ENCODE peak calls at places on chromosomes 3 and 15, in nine cellular contexts. One of them, this sample, is unnamed.

GRCh38 chr15:82047493-82048446 is 2.0 kb upstream of the MEX3B start:
- DNase-seq in NCI-H1694: no peak
- DNase-seq in NCI-H1092: peak; percentile 70
- DNase-seq in D341Med: no peak
- DNase-seq in activated B cell treated with CpG ODN at 0.5 μM for 24 hours: no peak
- DNase-seq in MCF 10A: no peak
- DNase-seq in NB4: no peak
- DNase-seq in progenitor cell of endocrine pancreas: no peak
- DNase-seq in choroid plexus epithelial cell: peak; percentile 35
- DNase-seq in this sample: peak; percentile 43

GRCh38 chr3:171811059-171811912 is 1.0 kb upstream of the PLD1 start:
- DNase-seq in NCI-H1694: no peak
- DNase-seq in NCI-H1092: no peak
- DNase-seq in D341Med: no peak
- DNase-seq in activated B cell treated with CpG ODN at 0.5 μM for 24 hours: no peak
- DNase-seq in MCF 10A: peak; percentile 97
- DNase-seq in NB4: peak; percentile 93
- DNase-seq in progenitor cell of endocrine pancreas: no peak
- DNase-seq in choroid plexus epithelial cell: peak; percentile 99
- DNase-seq in this sample: peak; percentile 98

GRCh38 chr15:77518458-77518857 is 97.8 kb downstream of the HMG20A start:
- DNase-seq in NCI-H1694: no peak
- DNase-seq in NCI-H1092: no peak
- DNase-seq in D341Med: no peak
- DNase-seq in activated B cell treated with CpG ODN at 0.5 μM for 24 hours: no peak
- DNase-seq in MCF 10A: no peak
- DNase-seq in NB4: no peak
- DNase-seq in progenitor cell of endocrine pancreas: no peak
- DNase-seq in choroid plexus epithelial cell: no peak
- DNase-seq in this sample: no peak

GRCh38 chr3:70861855-70862254 is 549.4 kb upstream of the MDFIC2 start:
- DNase-seq in NCI-H1694: no peak
- DNase-seq in NCI-H1092: no peak
- DNase-seq in D341Med: no peak
- DNase-seq in activated B cell treated with CpG ODN at 0.5 μM for 24 hours: no peak
- DNase-seq in MCF 10A: peak; percentile 24
- DNase-seq in NB4: no peak
- DNase-seq in progenitor cell of endocrine pancreas: no peak
- DNase-seq in choroid plexus epithelial cell: peak; percentile 67
- DNase-seq in this sample: peak; percentile 88

GRCh38 chr3:116288480-116288879 is 156.8 kb downstream of the LSAMP start:
- DNase-seq in NCI-H1694: no peak
- DNase-seq in NCI-H1092: no peak
- DNase-seq in D341Med: no peak
- DNase-seq in activated B cell treated with CpG ODN at 0.5 μM for 24 hours: no peak
- DNase-seq in MCF 10A: no peak
- DNase-seq in NB4: no peak
- DNase-seq in progenitor cell of endocrine pancreas: no peak
- DNase-seq in choroid plexus epithelial cell: no peak
- DNase-seq in this sample: no peak

GRCh38 chr3:175426805-175427204 is 567.7 kb downstream of the NAALADL2 start:
- DNase-seq in NCI-H1694: no peak
- DNase-seq in NCI-H1092: no peak
- DNase-seq in D341Med: no peak
- DNase-seq in activated B cell treated with CpG ODN at 0.5 μM for 24 hours: no peak
- DNase-seq in MCF 10A: peak; percentile 17
- DNase-seq in NB4: no peak
- DNase-seq in progenitor cell of endocrine pancreas: no peak
- DNase-seq in choroid plexus epithelial cell: no peak
- DNase-seq in this sample: peak; percentile 64

GRCh38 chr3:194586839-194587238 is 46.4 kb downstream of the TMEM44 start:
- DNase-seq in NCI-H1694: no peak
- DNase-seq in NCI-H1092: no peak
- DNase-seq in D341Med: no peak
- DNase-seq in activated B cell treated with CpG ODN at 0.5 μM for 24 hours: no peak
- DNase-seq in MCF 10A: no peak
- DNase-seq in NB4: no peak
- DNase-seq in progenitor cell of endocrine pancreas: no peak
- DNase-seq in choroid plexus epithelial cell: peak; percentile 71
- DNase-seq in this sample: peak; percentile 72

GRCh38 chr15:42591238-42591936 is 16.0 kb downstream of the STARD9 start:
- DNase-seq in NCI-H1694: no peak
- DNase-seq in NCI-H1092: no peak
- DNase-seq in D341Med: no peak
- DNase-seq in activated B cell treated with CpG ODN at 0.5 μM for 24 hours: no peak
- DNase-seq in MCF 10A: peak; percentile 28
- DNase-seq in NB4: peak; percentile 32
- DNase-seq in progenitor cell of endocrine pancreas: no peak
- DNase-seq in choroid plexus epithelial cell: peak; percentile 71
- DNase-seq in this sample: peak; percentile 31

GRCh38 chr3:50515565-50516047 is 12.2 kb upstream of the CACNA2D2 start:
- DNase-seq in NCI-H1694: no peak
- DNase-seq in NCI-H1092: no peak
- DNase-seq in D341Med: peak; percentile 59
- DNase-seq in activated B cell treated with CpG ODN at 0.5 μM for 24 hours: peak; percentile 29
- DNase-seq in MCF 10A: no peak
- DNase-seq in NB4: peak; percentile 28
- DNase-seq in progenitor cell of endocrine pancreas: no peak
- DNase-seq in choroid plexus epithelial cell: peak; percentile 32
- DNase-seq in this sample: no peak

GRCh38 chr3:120039642-120040610 is 54.3 kb downstream of the GSK3B start:
- DNase-seq in NCI-H1694: no peak
- DNase-seq in NCI-H1092: no peak
- DNase-seq in D341Med: peak; percentile 38
- DNase-seq in activated B cell treated with CpG ODN at 0.5 μM for 24 hours: no peak
- DNase-seq in MCF 10A: peak; percentile 5
- DNase-seq in NB4: peak; percentile 36
- DNase-seq in progenitor cell of endocrine pancreas: no peak
- DNase-seq in choroid plexus epithelial cell: no peak
- DNase-seq in this sample: no peak

GRCh38 chr15:45714501-45715488 is 80.0 kb downstream of the SQOR start:
- DNase-seq in NCI-H1694: peak; percentile 34
- DNase-seq in NCI-H1092: peak; percentile 46
- DNase-seq in D341Med: peak; percentile 76
- DNase-seq in activated B cell treated with CpG ODN at 0.5 μM for 24 hours: no peak
- DNase-seq in MCF 10A: peak; percentile 75
- DNase-seq in NB4: peak; percentile 72
- DNase-seq in progenitor cell of endocrine pancreas: peak; percentile 43
- DNase-seq in choroid plexus epithelial cell: peak; percentile 91
- DNase-seq in this sample: peak; percentile 52

GRCh38 chr15:55526559-55527036 is 18.6 kb upstream of the DNAAF4 start:
- DNase-seq in NCI-H1694: no peak
- DNase-seq in NCI-H1092: peak; percentile 4
- DNase-seq in D341Med: peak; percentile 79
- DNase-seq in activated B cell treated with CpG ODN at 0.5 μM for 24 hours: no peak
- DNase-seq in MCF 10A: peak; percentile 56
- DNase-seq in NB4: peak; percentile 72
- DNase-seq in progenitor cell of endocrine pancreas: no peak
- DNase-seq in choroid plexus epithelial cell: peak; percentile 85
- DNase-seq in this sample: peak; percentile 55

GRCh38 chr3:20324664-20325478 is 138.9 kb upstream of the SGO1 start:
- DNase-seq in NCI-H1694: no peak
- DNase-seq in NCI-H1092: no peak
- DNase-seq in D341Med: no peak
- DNase-seq in activated B cell treated with CpG ODN at 0.5 μM for 24 hours: no peak
- DNase-seq in MCF 10A: peak; percentile 2
- DNase-seq in NB4: peak; percentile 12
- DNase-seq in progenitor cell of endocrine pancreas: no peak
- DNase-seq in choroid plexus epithelial cell: no peak
- DNase-seq in this sample: no peak

GRCh38 chr3:129389572-129389937 is 38.9 kb downstream of the EFCAB12 start:
- DNase-seq in NCI-H1694: no peak
- DNase-seq in NCI-H1092: no peak
- DNase-seq in D341Med: no peak
- DNase-seq in activated B cell treated with CpG ODN at 0.5 μM for 24 hours: no peak
- DNase-seq in MCF 10A: no peak
- DNase-seq in NB4: no peak
- DNase-seq in progenitor cell of endocrine pancreas: no peak
- DNase-seq in choroid plexus epithelial cell: no peak
- DNase-seq in this sample: no peak

GRCh38 chr3:142976621-142977398 is 13.3 kb upstream of the PAQR9 start:
- DNase-seq in NCI-H1694: no peak
- DNase-seq in NCI-H1092: no peak
- DNase-seq in D341Med: no peak
- DNase-seq in activated B cell treated with CpG ODN at 0.5 μM for 24 hours: no peak
- DNase-seq in MCF 10A: peak; percentile 92
- DNase-seq in NB4: peak; percentile 76
- DNase-seq in progenitor cell of endocrine pancreas: no peak
- DNase-seq in choroid plexus epithelial cell: peak; percentile 95
- DNase-seq in this sample: peak; percentile 93

GRCh38 chr15:32849769-32850668 is 132.2 kb downstream of the GREM1 start:
- DNase-seq in NCI-H1694: no peak
- DNase-seq in NCI-H1092: no peak
- DNase-seq in D341Med: no peak
- DNase-seq in activated B cell treated with CpG ODN at 0.5 μM for 24 hours: no peak
- DNase-seq in MCF 10A: peak; percentile 86
- DNase-seq in NB4: peak; percentile 36
- DNase-seq in progenitor cell of endocrine pancreas: no peak
- DNase-seq in choroid plexus epithelial cell: peak; percentile 98
- DNase-seq in this sample: peak; percentile 99

GRCh38 chr15:58521293-58521991 is 89.7 kb downstream of the LIPC start:
- DNase-seq in NCI-H1694: no peak
- DNase-seq in NCI-H1092: no peak
- DNase-seq in D341Med: no peak
- DNase-seq in activated B cell treated with CpG ODN at 0.5 μM for 24 hours: no peak
- DNase-seq in MCF 10A: peak; percentile 35
- DNase-seq in NB4: peak; percentile 98
- DNase-seq in progenitor cell of endocrine pancreas: no peak
- DNase-seq in choroid plexus epithelial cell: peak; percentile 78
- DNase-seq in this sample: peak; percentile 100

GRCh38 chr3:41277790-41278465 is 78.6 kb downstream of the CTNNB1 start:
- DNase-seq in NCI-H1694: no peak
- DNase-seq in NCI-H1092: no peak
- DNase-seq in D341Med: no peak
- DNase-seq in activated B cell treated with CpG ODN at 0.5 μM for 24 hours: no peak
- DNase-seq in MCF 10A: no peak
- DNase-seq in NB4: no peak
- DNase-seq in progenitor cell of endocrine pancreas: no peak
- DNase-seq in choroid plexus epithelial cell: no peak
- DNase-seq in this sample: no peak

GRCh38 chr3:72892870-72893269 is 5.0 kb downstream of the GXYLT2 start:
- DNase-seq in NCI-H1694: no peak
- DNase-seq in NCI-H1092: peak; percentile 27
- DNase-seq in D341Med: no peak
- DNase-seq in activated B cell treated with CpG ODN at 0.5 μM for 24 hours: no peak
- DNase-seq in MCF 10A: peak; percentile 20
- DNase-seq in NB4: peak; percentile 37
- DNase-seq in progenitor cell of endocrine pancreas: no peak
- DNase-seq in choroid plexus epithelial cell: peak; percentile 30
- DNase-seq in this sample: no peak

GRCh38 chr3:195700319-195700718 is 20.5 kb upstream of the MUC20 start:
- DNase-seq in NCI-H1694: no peak
- DNase-seq in NCI-H1092: no peak
- DNase-seq in D341Med: no peak
- DNase-seq in activated B cell treated with CpG ODN at 0.5 μM for 24 hours: no peak
- DNase-seq in MCF 10A: no peak
- DNase-seq in NB4: no peak
- DNase-seq in progenitor cell of endocrine pancreas: no peak
- DNase-seq in choroid plexus epithelial cell: no peak
- DNase-seq in this sample: no peak

GRCh38 chr3:186523022-186523421 is 21.2 kb downstream of the CRYGS start:
- DNase-seq in NCI-H1694: no peak
- DNase-seq in NCI-H1092: no peak
- DNase-seq in D341Med: no peak
- DNase-seq in activated B cell treated with CpG ODN at 0.5 μM for 24 hours: no peak
- DNase-seq in MCF 10A: no peak
- DNase-seq in NB4: no peak
- DNase-seq in progenitor cell of endocrine pancreas: no peak
- DNase-seq in choroid plexus epithelial cell: no peak
- DNase-seq in this sample: no peak

GRCh38 chr3:177341766-177342165 is 144.5 kb upstream of the TBL1XR1 start:
- DNase-seq in NCI-H1694: no peak
- DNase-seq in NCI-H1092: no peak
- DNase-seq in D341Med: no peak
- DNase-seq in activated B cell treated with CpG ODN at 0.5 μM for 24 hours: no peak
- DNase-seq in MCF 10A: no peak
- DNase-seq in NB4: no peak
- DNase-seq in progenitor cell of endocrine pancreas: no peak
- DNase-seq in choroid plexus epithelial cell: no peak
- DNase-seq in this sample: no peak

GRCh38 chr15:101250931-101251829 is 668 bp downstream of the CHSY1 start:
- DNase-seq in NCI-H1694: no peak
- DNase-seq in NCI-H1092: no peak
- DNase-seq in D341Med: peak; percentile 85
- DNase-seq in activated B cell treated with CpG ODN at 0.5 μM for 24 hours: peak; percentile 31
- DNase-seq in MCF 10A: peak; percentile 52
- DNase-seq in NB4: no peak
- DNase-seq in progenitor cell of endocrine pancreas: peak; percentile 49
- DNase-seq in choroid plexus epithelial cell: peak; percentile 44
- DNase-seq in this sample: no peak

GRCh38 chr15:73367624-73368300 is 996 bp downstream of the HCN4 start:
- DNase-seq in NCI-H1694: no peak
- DNase-seq in NCI-H1092: no peak
- DNase-seq in D341Med: peak; percentile 62
- DNase-seq in activated B cell treated with CpG ODN at 0.5 μM for 24 hours: no peak
- DNase-seq in MCF 10A: no peak
- DNase-seq in NB4: no peak
- DNase-seq in progenitor cell of endocrine pancreas: peak; percentile 19
- DNase-seq in choroid plexus epithelial cell: no peak
- DNase-seq in this sample: no peak

GRCh38 chr15:92638291-92638708 is 17.3 kb downstream of the FAM174B start:
- DNase-seq in NCI-H1694: peak; percentile 12
- DNase-seq in NCI-H1092: peak; percentile 83
- DNase-seq in D341Med: no peak
- DNase-seq in activated B cell treated with CpG ODN at 0.5 μM for 24 hours: no peak
- DNase-seq in MCF 10A: no peak
- DNase-seq in NB4: no peak
- DNase-seq in progenitor cell of endocrine pancreas: no peak
- DNase-seq in choroid plexus epithelial cell: peak; percentile 65
- DNase-seq in this sample: peak; percentile 81

GRCh38 chr3:187709155-187709554 is 6.8 kb upstream of the RTP2 start:
- DNase-seq in NCI-H1694: no peak
- DNase-seq in NCI-H1092: no peak
- DNase-seq in D341Med: no peak
- DNase-seq in activated B cell treated with CpG ODN at 0.5 μM for 24 hours: no peak
- DNase-seq in MCF 10A: no peak
- DNase-seq in NB4: no peak
- DNase-seq in progenitor cell of endocrine pancreas: no peak
- DNase-seq in choroid plexus epithelial cell: no peak
- DNase-seq in this sample: no peak

GRCh38 chr3:151203053-151203420 is at the start of gene GPR171:
- DNase-seq in NCI-H1694: no peak
- DNase-seq in NCI-H1092: no peak
- DNase-seq in D341Med: no peak
- DNase-seq in activated B cell treated with CpG ODN at 0.5 μM for 24 hours: no peak
- DNase-seq in MCF 10A: no peak
- DNase-seq in NB4: no peak
- DNase-seq in progenitor cell of endocrine pancreas: no peak
- DNase-seq in choroid plexus epithelial cell: no peak
- DNase-seq in this sample: no peak

GRCh38 chr3:174957081-174957480 is 97.9 kb downstream of the NAALADL2 start:
- DNase-seq in NCI-H1694: no peak
- DNase-seq in NCI-H1092: no peak
- DNase-seq in D341Med: no peak
- DNase-seq in activated B cell treated with CpG ODN at 0.5 μM for 24 hours: no peak
- DNase-seq in MCF 10A: no peak
- DNase-seq in NB4: no peak
- DNase-seq in progenitor cell of endocrine pancreas: no peak
- DNase-seq in choroid plexus epithelial cell: peak; percentile 25
- DNase-seq in this sample: peak; percentile 37

GRCh38 chr3:11568503-11569155 is 75.1 kb downstream of the VGLL4 start:
- DNase-seq in NCI-H1694: no peak
- DNase-seq in NCI-H1092: no peak
- DNase-seq in D341Med: peak; percentile 36
- DNase-seq in activated B cell treated with CpG ODN at 0.5 μM for 24 hours: no peak
- DNase-seq in MCF 10A: peak; percentile 86
- DNase-seq in NB4: no peak
- DNase-seq in progenitor cell of endocrine pancreas: no peak
- DNase-seq in choroid plexus epithelial cell: peak; percentile 87
- DNase-seq in this sample: peak; percentile 66

GRCh38 chr15:91257755-91258435 is 157.8 kb downstream of the SV2B start:
- DNase-seq in NCI-H1694: no peak
- DNase-seq in NCI-H1092: no peak
- DNase-seq in D341Med: no peak
- DNase-seq in activated B cell treated with CpG ODN at 0.5 μM for 24 hours: no peak
- DNase-seq in MCF 10A: no peak
- DNase-seq in NB4: peak; percentile 61
- DNase-seq in progenitor cell of endocrine pancreas: no peak
- DNase-seq in choroid plexus epithelial cell: no peak
- DNase-seq in this sample: no peak

GRCh38 chr3:55244247-55244646 is 242.9 kb downstream of the WNT5A start:
- DNase-seq in NCI-H1694: no peak
- DNase-seq in NCI-H1092: peak; percentile 79
- DNase-seq in D341Med: no peak
- DNase-seq in activated B cell treated with CpG ODN at 0.5 μM for 24 hours: no peak
- DNase-seq in MCF 10A: no peak
- DNase-seq in NB4: no peak
- DNase-seq in progenitor cell of endocrine pancreas: no peak
- DNase-seq in choroid plexus epithelial cell: no peak
- DNase-seq in this sample: no peak